ENCODE peak calls at places on chromosomes 1 and 21, in four cellular contexts. K is IMR-90, Q is K562, U is GM12878. R is an unnamed sample.

GRCh38 chr1:89085781-89086180 is 20.8 kb upstream of the GBP1 start:
- DNase-seq in K (peak; percentile 56), Q (peak; percentile 56), U (no peak), R (no peak)

GRCh38 chr21:28537371-28538079 is 455.2 kb downstream of the LTN1 start:
- DNase-seq in K (peak; percentile 100), Q (no peak), U (no peak), R (no peak)

GRCh38 chr1:90400121-90400520 is 317.0 kb downstream of the BARHL2 start:
- DNase-seq in K (peak; percentile 34), Q (no peak), U (no peak), R (peak; percentile 8)

GRCh38 chr21:36207577-36208320 is 51.1 kb downstream of the DOP1B start:
- DNase-seq in K (peak; percentile 81), Q (no peak), U (no peak), R (no peak)

GRCh38 chr1:64476251-64476952 is 6.5 kb downstream of the CACHD1 start:
- DNase-seq in K (peak; percentile 87), Q (no peak), U (no peak), R (no peak)

GRCh38 chr21:26116456-26117011 is 54.0 kb downstream of the APP start:
- DNase-seq in K (peak; percentile 44), Q (no peak), U (no peak), R (no peak)

GRCh38 chr1:68043443-68044090 is 6.9 kb downstream of the DIRAS3 start:
- DNase-seq in K (no peak), Q (no peak), U (no peak), R (no peak)

GRCh38 chr1:7644906-7645750 is 126.0 kb upstream of the VAMP3 start:
- DNase-seq in K (peak; percentile 70), Q (no peak), U (no peak), R (no peak)

GRCh38 chr21:41783476-41784150 is 16.8 kb upstream of the RIPK4 start:
- DNase-seq in K (no peak), Q (peak; percentile 38), U (no peak), R (no peak)

GRCh38 chr1:212166296-212167039 is 118.7 kb upstream of the PPP2R5A start:
- DNase-seq in K (no peak), Q (no peak), U (no peak), R (no peak)

GRCh38 chr1:227197064-227197463 is 121.2 kb downstream of the CDC42BPA start:
- DNase-seq in K (no peak), Q (no peak), U (no peak), R (no peak)

GRCh38 chr1:63124666-63125191 is 197.6 kb upstream of the FOXD3 start:
- DNase-seq in K (peak; percentile 70), Q (no peak), U (peak; percentile 34), R (no peak)

DNA sequence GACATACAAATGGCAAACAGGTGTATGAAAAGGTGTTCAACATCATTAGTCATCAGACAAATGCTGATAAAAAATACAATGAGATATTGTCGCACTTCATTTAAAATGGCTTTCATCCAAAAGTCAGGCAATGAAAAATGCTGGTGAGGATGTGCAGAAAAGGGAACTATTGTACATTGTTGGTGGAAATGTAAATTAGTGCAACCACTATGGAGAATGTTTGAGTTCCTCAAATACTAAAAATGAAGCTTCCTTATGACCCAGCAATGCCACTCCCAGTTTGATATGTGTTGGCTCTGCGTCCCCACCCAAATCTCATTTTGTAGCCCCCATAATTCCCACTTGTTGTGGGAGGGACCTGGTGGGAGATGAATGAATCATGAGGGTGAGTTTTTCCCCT is 309.7 kb upstream of the ZRANB2 start:
- DNase-seq in K (no peak), Q (no peak), U (no peak), R (no peak)
- H3K9me3 ChIP-seq in K (no peaks in the 10 kb centered on the region), Q (no peaks in the 10 kb centered on the region), U (no peaks in the 10 kb centered on the region), R (no peaks in the 10 kb centered on the region)

GRCh38 chr1:243742814-243743213 is 107.2 kb downstream of the AKT3 start:
- DNase-seq in K (peak; percentile 96), Q (no peak), U (no peak), R (no peak)
- TF ChIP-seq ELK1 in K (no peak), Q (no peak), U (no peak), R (no peak)

DNA sequence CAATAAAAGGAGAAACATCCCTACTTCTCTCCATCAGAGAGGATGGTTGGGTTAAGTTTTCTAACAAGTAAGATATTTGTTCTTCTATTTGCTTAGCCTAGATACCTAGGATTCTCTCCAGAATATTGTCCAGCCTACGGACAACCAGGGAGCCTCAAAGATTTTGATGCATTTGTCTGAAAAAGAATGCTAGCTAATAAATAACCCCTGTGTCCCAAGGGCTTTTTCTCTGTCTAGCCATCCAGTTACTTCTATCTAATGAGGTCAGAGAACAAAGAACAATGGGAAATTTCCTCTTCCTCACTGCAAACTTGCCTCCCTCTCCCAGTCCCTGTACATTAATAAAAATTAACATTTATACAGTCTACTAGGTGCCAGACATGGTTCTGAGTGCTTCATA is 810 bp downstream of the RGS5 start:
- DNase-seq in K (no peak), Q (no peak), U (no peak), R (no peak)
- H3K4me3 ChIP-seq in K (no peak overlapping the region), Q (no peak overlapping the region), U (no peak overlapping the region), R (no peak overlapping the region)

GRCh38 chr1:248417854-248418253 is 15.0 kb downstream of the OR2T1 start:
- DNase-seq in K (no peak), Q (no peak), U (no peak), R (no peak)

GRCh38 chr1:248421384-248421783 is 18.5 kb downstream of the OR2T1 start:
- DNase-seq in K (no peak), Q (no peak), U (no peak), R (peak; percentile 4)

DNA sequence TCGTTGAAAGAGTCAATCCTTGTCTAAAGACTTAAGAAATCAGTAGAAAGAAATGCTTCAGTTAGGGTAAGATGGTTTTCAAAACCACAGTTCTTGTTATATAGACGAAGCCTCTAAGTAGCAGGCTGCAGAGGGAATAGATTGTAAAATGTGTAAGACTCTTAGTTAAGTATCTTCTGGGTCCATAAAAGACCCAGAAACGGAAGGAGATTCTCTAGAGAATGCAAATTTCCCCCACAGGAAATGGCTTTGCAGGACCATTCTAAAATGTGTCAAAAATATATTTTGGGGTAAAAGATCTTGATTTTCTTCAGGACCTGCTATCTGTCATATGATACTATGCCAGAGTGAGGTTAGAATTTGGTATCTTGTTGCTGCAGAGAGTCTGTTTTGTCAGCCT is 13.4 kb downstream of the OR2T1 start:
- DNase-seq in K (no peak), Q (no peak), U (no peak), R (no peak)
- H3K9me3 ChIP-seq in K (peaks cover 14% of the 10 kb centered on the region), Q (peaks cover 3% of the 10 kb centered on the region), U (peaks cover 17% of the 10 kb centered on the region), R (peaks cover 8% of the 10 kb centered on the region)

GRCh38 chr1:158998037-158998780 is 11.5 kb upstream of the IFI16 start:
- DNase-seq in K (no peak), Q (no peak), U (no peak), R (no peak)

GRCh38 chr1:159000070-159000409 is 9.7 kb upstream of the IFI16 start:
- DNase-seq in K (no peak), Q (no peak), U (no peak), R (no peak)

GRCh38 chr1:158996998-158997397 is 12.7 kb upstream of the IFI16 start:
- DNase-seq in K (no peak), Q (no peak), U (no peak), R (no peak)

GRCh38 chr1:158999301-159000069 is 10.2 kb upstream of the IFI16 start:
- DNase-seq in K (peak; percentile 88), Q (no peak), U (no peak), R (no peak)

GRCh38 chr1:158998781-158999161 is 10.9 kb upstream of the IFI16 start:
- DNase-seq in K (peak; percentile 61), Q (peak; percentile 47), U (peak; percentile 50), R (peak; percentile 58)
- TF ChIP-seq ELK1 in K (no peak), Q (no peak), U (peak; percentile 39), R (no peak)

DNA sequence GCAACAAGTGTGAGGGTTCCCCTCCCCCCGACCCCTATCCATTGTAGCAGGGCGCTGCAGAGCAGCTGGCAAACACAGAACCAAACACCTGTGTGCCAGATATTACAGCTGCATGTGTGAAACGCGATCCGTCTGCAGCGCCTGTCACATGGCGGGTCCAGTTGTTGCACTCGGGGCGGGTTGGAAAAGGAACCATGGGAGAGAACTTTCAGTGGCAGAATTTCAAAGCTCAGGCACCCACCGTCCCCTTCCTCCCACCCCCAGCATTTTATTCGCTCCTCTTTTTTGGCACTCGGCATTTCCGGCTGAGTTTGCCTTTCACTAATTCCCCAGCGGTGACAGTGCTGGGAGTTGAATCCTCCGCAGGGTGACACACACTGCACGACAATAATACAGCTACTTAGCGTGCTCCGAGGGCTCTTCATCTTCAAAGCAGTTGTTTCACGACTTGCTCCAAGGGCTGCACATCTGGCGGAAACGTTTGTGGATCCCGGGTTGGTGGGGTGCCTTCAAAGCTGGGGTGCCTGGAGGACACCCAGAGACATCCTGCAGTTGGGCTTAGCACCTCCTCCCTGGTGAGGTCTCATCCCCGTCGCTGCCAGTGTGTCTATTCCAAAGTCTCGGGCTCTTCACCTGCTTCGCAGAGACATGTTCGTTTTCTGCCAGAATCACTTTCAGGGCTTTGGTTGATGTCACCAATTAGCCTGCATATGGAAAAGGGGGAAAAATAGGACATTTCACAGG is 180.7 kb downstream of the ZBTB18 start:
- DNase-seq in K (peak; percentile 28), Q (no peak), U (no peak), R (no peak)
- H3K4me3 ChIP-seq in K (no peak overlapping the region), Q (no peak overlapping the region), U (no peak overlapping the region), R (peak overlapping the region; percentile 21)